ENCODE peak calls at places on chromosome 6, in six cellular contexts. Q is GM23338; K is CD8-positive, alpha-beta memory T cell; R is mesendoderm; E is adrenal gland; S is thoracic aorta. F is an unnamed sample.

GRCh38 chr6:19478992-19479391 is 358.2 kb upstream of the ID4 start:
- DNase-seq in Q (no peak), K (no peak), R (no peak), E (no peak), S (no peak), F (no peak)

GRCh38 chr6:44237813-44238433 is 9.0 kb upstream of the HSP90AB1 start:
- DNase-seq in Q (peak; percentile 81), K (peak; percentile 85), R (no peak), E (peak; percentile 86), S (peak; percentile 84), F (peak; percentile 98)

GRCh38 chr6:170438861-170439260 is 114.2 kb downstream of the PSMB1 start:
- DNase-seq in Q (no peak), K (no peak), R (no peak), E (no peak), S (no peak), F (no peak)

GRCh38 chr6:53611342-53611741 is 54.2 kb downstream of the KLHL31 start:
- DNase-seq in Q (no peak), K (no peak), R (no peak), E (no peak), S (no peak), F (no peak)

GRCh38 chr6:73290435-73290834 is 27.4 kb upstream of the KHDC1 start:
- DNase-seq in Q (no peak), K (no peak), R (no peak), E (no peak), S (no peak), F (no peak)

GRCh38 chr6:151004415-151005024 is 139.0 kb downstream of the MTHFD1L start:
- DNase-seq in Q (no peak), K (no peak), R (no peak), E (peak; percentile 21), S (no peak), F (no peak)

GRCh38 chr6:149941583-149942460 is at the start of gene ULBP2:
- DNase-seq in Q (peak; percentile 83), K (peak; percentile 93), R (peak; percentile 81), E (peak; percentile 86), S (peak; percentile 67), F (peak; percentile 84)

GRCh38 chr6:38720295-38720694 is 5.2 kb downstream of the DNAH8 start:
- DNase-seq in Q (peak; percentile 74), K (no peak), R (peak; percentile 73), E (no peak), S (no peak), F (no peak)

GRCh38 chr6:149483302-149483701 is 1.5 kb downstream of the ZC3H12D start:
- DNase-seq in Q (no peak), K (no peak), R (no peak), E (no peak), S (no peak), F (no peak)

GRCh38 chr6:137542713-137543112 is 48.5 kb upstream of the OLIG3 start:
- DNase-seq in Q (no peak), K (no peak), R (no peak), E (no peak), S (no peak), F (no peak)

GRCh38 chr6:26235240-26235730 is 129.7 kb upstream of the BTN3A2 start:
- DNase-seq in Q (no peak), K (no peak), R (no peak), E (no peak), S (no peak), F (no peak)

GRCh38 chr6:11324453-11325023 is 92.1 kb upstream of the NEDD9 start:
- DNase-seq in Q (no peak), K (no peak), R (no peak), E (no peak), S (no peak), F (no peak)

GRCh38 chr6:43250992-43251373 is 7.7 kb downstream of the TTBK1 start:
- DNase-seq in Q (no peak), K (no peak), R (no peak), E (no peak), S (no peak), F (no peak)

GRCh38 chr6:36362551-36363389 is 24.7 kb downstream of the ETV7 start:
- DNase-seq in Q (no peak), K (no peak), R (no peak), E (no peak), S (no peak), F (peak; percentile 64)

GRCh38 chr6:36361071-36361470 is 24.4 kb upstream of the BNIP5 start:
- DNase-seq in Q (no peak), K (no peak), R (no peak), E (no peak), S (no peak), F (no peak)

GRCh38 chr6:36357872-36358234 is 21.2 kb upstream of the BNIP5 start:
- DNase-seq in Q (no peak), K (no peak), R (no peak), E (no peak), S (no peak), F (no peak)

GRCh38 chr6:36358235-36358915 is 21.7 kb upstream of the BNIP5 start:
- DNase-seq in Q (no peak), K (no peak), R (no peak), E (no peak), S (no peak), F (peak; percentile 48)

DNA sequence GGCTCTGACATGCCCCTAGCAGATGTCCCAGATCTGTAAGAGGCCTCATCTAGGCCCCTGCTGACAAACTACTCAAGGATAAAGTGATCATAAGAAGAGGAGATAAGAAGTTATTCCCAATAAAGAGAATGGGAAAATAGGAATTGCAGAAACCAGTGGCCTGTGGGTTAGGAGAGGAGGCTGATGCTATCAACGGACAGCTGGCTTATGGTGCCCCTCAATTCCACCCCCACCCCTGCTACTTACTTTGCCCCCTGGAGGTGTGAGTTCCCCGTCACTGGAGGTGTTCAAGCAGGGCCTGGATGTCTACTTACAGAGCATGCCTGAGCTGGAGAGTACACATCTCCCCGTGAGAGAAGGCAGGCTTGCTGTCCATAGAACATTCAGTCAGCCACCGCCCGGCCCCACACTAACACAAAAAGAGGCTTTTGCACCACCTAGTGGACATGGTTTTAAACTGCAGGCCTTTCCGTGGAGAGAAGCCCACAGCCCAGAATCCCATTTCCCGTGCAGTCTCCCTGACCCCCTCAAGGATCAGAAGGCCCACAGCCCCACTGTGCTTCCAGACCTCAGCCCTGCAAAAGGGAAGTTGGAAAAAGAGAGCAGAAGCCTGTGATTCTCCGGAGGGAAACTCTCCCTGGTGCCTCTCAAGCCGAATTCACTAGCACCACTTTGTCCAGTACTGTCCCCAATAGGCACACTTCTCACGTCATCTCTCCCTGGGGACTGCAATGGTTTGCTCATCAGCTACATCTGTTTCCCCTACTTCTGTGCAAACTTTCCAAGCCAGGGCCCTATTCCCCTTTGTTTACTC is 23.8 kb upstream of the BNIP5 start:
- DNase-seq in Q (peak; percentile 94), K (peak; percentile 79), R (peak; percentile 83), E (peak; percentile 73), S (peak; percentile 71), F (peak; percentile 84)
- H3K27me3 ChIP-seq in Q (no peaks in the 10 kb centered on the region), K (no peaks in the 10 kb centered on the region), R (no peaks in the 10 kb centered on the region), E (no peaks in the 10 kb centered on the region), S (no peaks in the 10 kb centered on the region), F (no peaks in the 10 kb centered on the region)

GRCh38 chr6:27296106-27296783 is 15.8 kb downstream of the POM121L2 start:
- DNase-seq in Q (peak; percentile 90), K (no peak), R (peak; percentile 92), E (no peak), S (no peak), F (no peak)

GRCh38 chr6:27297484-27297856 is 14.6 kb downstream of the POM121L2 start:
- DNase-seq in Q (no peak), K (no peak), R (no peak), E (no peak), S (no peak), F (no peak)

GRCh38 chr6:27293436-27294152 is 18.5 kb downstream of the POM121L2 start:
- DNase-seq in Q (peak; percentile 74), K (no peak), R (peak; percentile 83), E (no peak), S (no peak), F (no peak)

GRCh38 chr6:27295301-27296079 is 16.6 kb downstream of the POM121L2 start:
- DNase-seq in Q (peak; percentile 85), K (no peak), R (peak; percentile 95), E (no peak), S (no peak), F (no peak)

DNA sequence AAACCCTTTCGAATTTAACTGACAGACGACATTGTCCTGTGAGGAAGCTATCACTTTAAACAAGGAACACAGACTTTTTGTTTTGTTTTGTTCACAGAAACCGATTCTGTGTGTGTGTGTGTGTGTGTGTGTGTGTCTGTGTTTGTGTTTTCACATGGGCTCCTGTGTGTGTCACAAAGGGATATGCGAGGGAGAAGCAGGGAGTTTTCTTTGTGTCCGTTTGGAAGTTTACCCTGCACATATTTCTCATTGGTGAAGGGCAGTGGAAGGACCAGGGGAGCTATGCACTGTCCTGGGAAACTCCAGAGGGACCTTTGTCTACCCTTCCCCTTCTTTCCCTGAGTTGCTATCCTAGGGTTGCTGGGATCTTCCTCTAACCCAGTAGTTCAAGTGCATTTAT is 17.7 kb downstream of the POM121L2 start:
- DNase-seq in Q (no peak), K (no peak), R (no peak), E (no peak), S (no peak), F (no peak)
- H3K27me3 ChIP-seq in Q (peaks cover 55% of the 10 kb centered on the region), K (peaks cover 65% of the 10 kb centered on the region), R (no peaks in the 10 kb centered on the region), E (peaks cover 84% of the 10 kb centered on the region), S (peaks cover 2% of the 10 kb centered on the region), F (peaks cover 37% of the 10 kb centered on the region)

GRCh38 chr6:41327177-41327576 is 8.2 kb upstream of the NCR2 start:
- DNase-seq in Q (no peak), K (no peak), R (no peak), E (no peak), S (no peak), F (no peak)
- H3K27me3 ChIP-seq in Q (no peaks in the 10 kb centered on the region), K (peaks cover 5% of the 10 kb centered on the region), R (no peaks in the 10 kb centered on the region), E (peaks cover 21% of the 10 kb centered on the region), S (no peaks in the 10 kb centered on the region), F (no peaks in the 10 kb centered on the region)

GRCh38 chr6:32664827-32665362 is 1.6 kb downstream of the HLA-DQB1 start:
- DNase-seq in Q (peak; percentile 65), K (peak; percentile 74), R (peak; percentile 0), E (no peak), S (no peak), F (peak; percentile 85)
- H3K27me3 ChIP-seq in Q (peaks cover 33% of the 10 kb centered on the region), K (no peaks in the 10 kb centered on the region), R (no peaks in the 10 kb centered on the region), E (no peaks in the 10 kb centered on the region), S (no peaks in the 10 kb centered on the region), F (no peaks in the 10 kb centered on the region)